ENCODE peak calls at places on chromosomes 4 and X, in ten cellular contexts. L, V, I, W, P, Y, X, J, D and H are unnamed samples. For H3K4me1 and H3K9me3, the result is how much of the 10 kb centered on the place peaks cover.

GRCh38 chrX:69179380-69179911 is 14.2 kb upstream of the PJA1 start:
- DNase-seq in L (no peak), V (no peak), I (no peak), W (no peak), P (no peak), Y (peak), X (no peak), J (no peak), D (no peak), H (no peak)

GRCh38 chrX:142251665-142252064 is 46.6 kb upstream of the MAGEC2 start:
- DNase-seq in L (no peak), V (no peak), I (no peak), W (no peak), P (no peak), Y (no peak), X (no peak), J (no peak), D (peak), H (no peak)

GRCh38 chr4:81375745-81376144 is 96.0 kb downstream of the RASGEF1B start:
- DNase-seq in L (no peak), V (no peak), I (no peak), W (no peak), P (no peak), Y (no peak), X (no peak), J (no peak), D (peak), H (no peak)

GRCh38 chr4:81337211-81337610 is 122.2 kb upstream of the PRKG2 start:
- DNase-seq in L (no peak), V (no peak), I (no peak), W (no peak), P (no peak), Y (no peak), X (no peak), J (no peak), D (no peak), H (no peak)

GRCh38 chr4:19807505-19807904 is 444.2 kb upstream of the SLIT2 start:
- DNase-seq in L (no peak), V (no peak), I (no peak), W (no peak), P (no peak), Y (no peak), X (no peak), J (no peak), D (no peak), H (no peak)

GRCh38 chr4:119525005-119525749 is 103.4 kb downstream of the PDE5A start:
- DNase-seq in L (no peak), V (no peak), I (no peak), W (no peak), P (no peak), Y (no peak), X (no peak), J (no peak), D (peak), H (peak)

GRCh38 chrX:12956704-12957541 is 18.0 kb upstream of the TMSB4X start:
- DNase-seq in L (no peak), V (peak), I (no peak), W (peak), P (no peak), Y (no peak), X (peak), J (no peak), D (peak), H (peak)

GRCh38 chr4:45350438-45350837 is 624.1 kb upstream of the GNPDA2 start:
- DNase-seq in L (no peak), V (peak), I (no peak), W (no peak), P (no peak), Y (peak), X (no peak), J (no peak), D (no peak), H (no peak)

GRCh38 chr4:157221426-157221894 is 932 bp downstream of the GRIA2 start:
- DNase-seq in L (no peak), V (no peak), I (no peak), W (no peak), P (no peak), Y (no peak), X (no peak), J (no peak), D (no peak), H (no peak)

GRCh38 chr4:174946246-174946645 is 28.1 kb downstream of the ADAM29 start:
- DNase-seq in L (no peak), V (no peak), I (no peak), W (no peak), P (no peak), Y (no peak), X (no peak), J (no peak), D (no peak), H (no peak)

GRCh38 chr4:24557036-24558022 is 27.0 kb downstream of the DHX15 start:
- DNase-seq in L (no peak), V (no peak), I (no peak), W (no peak), P (no peak), Y (no peak), X (no peak), J (no peak), D (no peak), H (peak)
- H3K4me1 ChIP-seq in L (under half), V (under half), I (under half), W (under half), P (under half), Y (under half), X (under half), J (under half), D (half or more), H (under half)

GRCh38 chrX:65073233-65073632 is 97.0 kb upstream of the ZC4H2 start:
- DNase-seq in L (no peak), V (no peak), I (no peak), W (no peak), P (no peak), Y (no peak), X (no peak), J (no peak), D (no peak), H (no peak)
- H3K9me3 ChIP-seq in L (under half), V (under half), I (under half), W (under half), P (under half), Y (under half), X (under half), J (under half), D (under half), H (under half)

DNA sequence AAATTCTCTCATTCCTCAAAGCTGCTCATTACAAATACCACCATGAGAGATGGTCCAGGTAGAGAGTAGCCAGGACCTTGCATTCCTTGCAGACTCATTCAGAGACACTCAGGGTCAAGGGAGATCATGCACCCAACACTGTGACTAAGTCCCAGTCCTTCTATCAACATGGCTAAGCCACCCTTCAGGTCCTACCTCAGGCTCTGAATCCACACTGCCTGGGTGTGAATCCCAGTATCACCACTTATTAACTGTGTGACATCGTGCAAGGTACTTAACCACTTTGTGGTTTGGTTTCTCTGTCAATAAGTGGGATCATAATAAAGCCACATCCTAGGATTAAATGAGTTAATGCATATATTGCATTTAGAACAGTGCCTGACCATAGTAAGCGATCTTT is 124.1 kb upstream of the NEIL3 start:
- DNase-seq in L (no peak), V (no peak), I (no peak), W (no peak), P (no peak), Y (no peak), X (no peak), J (no peak), D (no peak), H (no peak)
- H3K27ac ChIP-seq in L (no peak), V (no peak), I (no peak), W (no peak), P (no peak), Y (no peak), X (no peak), J (no peak), D (no peak), H (no peak)

DNA sequence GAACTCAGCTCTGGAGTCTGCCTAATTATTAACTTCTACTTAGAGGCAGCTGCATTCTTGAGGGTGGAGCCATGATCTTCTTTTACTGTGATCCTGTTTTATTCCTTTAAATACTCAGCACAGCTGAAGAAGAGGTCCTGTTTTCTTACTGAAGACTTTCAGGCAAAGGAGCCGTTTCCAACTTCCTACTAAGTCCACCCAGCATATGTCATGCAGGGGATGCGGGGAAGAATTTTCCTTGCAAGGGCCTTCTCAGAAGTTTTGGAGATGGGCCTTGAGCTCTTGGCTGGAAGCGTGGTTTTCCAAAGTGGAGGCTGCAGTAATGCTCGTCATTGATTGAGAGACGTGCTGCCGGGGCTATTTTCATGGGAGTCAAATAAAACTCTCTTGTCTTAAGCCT is 27.8 kb downstream of the FGF2 start:
- DNase-seq in L (no peak), V (no peak), I (no peak), W (no peak), P (peak), Y (no peak), X (no peak), J (no peak), D (no peak), H (no peak)
- H3K4me1 ChIP-seq in L (under half), V (under half), I (under half), W (under half), P (under half), Y (under half), X (under half), J (under half), D (half or more), H (under half)

GRCh38 chr4:128979934-128980333 is 113.4 kb downstream of the SCLT1 start:
- DNase-seq in L (no peak), V (no peak), I (no peak), W (no peak), P (no peak), Y (no peak), X (no peak), J (no peak), D (peak), H (no peak)

GRCh38 chr4:128973384-128973783 is 120.0 kb downstream of the SCLT1 start:
- DNase-seq in L (no peak), V (no peak), I (no peak), W (no peak), P (no peak), Y (no peak), X (no peak), J (no peak), D (no peak), H (no peak)

GRCh38 chr4:128978985-128979384 is 114.4 kb downstream of the SCLT1 start:
- DNase-seq in L (no peak), V (no peak), I (no peak), W (no peak), P (no peak), Y (no peak), X (no peak), J (no peak), D (no peak), H (no peak)

GRCh38 chr4:128974203-128974602 is 119.1 kb downstream of the SCLT1 start:
- DNase-seq in L (no peak), V (no peak), I (no peak), W (no peak), P (no peak), Y (no peak), X (no peak), J (no peak), D (no peak), H (no peak)
- H3K9me3 ChIP-seq in L (under half), V (under half), I (under half), W (under half), P (under half), Y (under half), X (under half), J (under half), D (under half), H (under half)

GRCh38 chr4:1879491-1879890 is 8.3 kb downstream of the NSD2 start:
- DNase-seq in L (no peak), V (no peak), I (no peak), W (no peak), P (no peak), Y (no peak), X (no peak), J (no peak), D (no peak), H (no peak)
- H3K27ac ChIP-seq in L (no peak), V (no peak), I (no peak), W (no peak), P (no peak), Y (peak), X (no peak), J (no peak), D (no peak), H (no peak)